ENCODE peak calls at places on chromosomes 3 and 15, in four cellular contexts. O is gastrocnemius medialis; M is activated CD8-positive, alpha-beta T cell treated with anti-CD3 and anti-CD28 coated beads for 36 hours; L is endothelial cell. D is an unnamed sample.

GRCh38 chr15:36924076-36924475 is 176.3 kb downstream of the MEIS2 start:
- DNase-seq in L (no peak), M (no peak), O (no peak), D (no peak)

GRCh38 chr3:129934234-129935123 is 40.0 kb upstream of the TRH start:
- DNase-seq in L (peak), M (peak), O (no peak), D (peak)

GRCh38 chr15:87597346-87598052 is 659.0 kb downstream of the NTRK3 start:
- DNase-seq in L (no peak), M (peak), O (no peak), D (peak)

GRCh38 chr15:42800731-42801474 is 64.0 kb upstream of the CDAN1 start:
- DNase-seq in M (peak), O (no peak), L (peak), D (no peak)

GRCh38 chr3:147392083-147392916 is 14.0 kb downstream of the ZIC4 start:
- DNase-seq in O (peak), L (peak), M (no peak), D (peak)

GRCh38 chr3:184011937-184012889 is 5.5 kb downstream of the ABCC5 start:
- DNase-seq in O (no peak), L (no peak), M (no peak), D (no peak)

GRCh38 chr3:129892857-129893615 is 475 bp downstream of the TMCC1 start:
- DNase-seq in M (peak), O (no peak), L (peak), D (peak)

GRCh38 chr3:39275052-39275451 is 4.8 kb downstream of the CX3CR1 start:
- DNase-seq in M (no peak), L (no peak), O (no peak), D (no peak)

GRCh38 chr15:76588811-76589747 is 252.5 kb downstream of the ISL2 start:
- DNase-seq in L (no peak), M (no peak), O (no peak), D (no peak)

GRCh38 chr3:142498397-142499180 is 50.8 kb upstream of the XRN1 start:
- DNase-seq in L (no peak), O (no peak), M (no peak), D (no peak)

GRCh38 chr3:128875556-128876120 is 3.8 kb upstream of the ACAD9 start:
- DNase-seq in L (peak), O (peak), M (peak), D (no peak)

GRCh38 chr3:123605789-123606234 is 21.0 kb upstream of the HACD2 start:
- DNase-seq in L (no peak), O (no peak), M (no peak), D (no peak)

GRCh38 chr3:71185733-71186455 is 397.6 kb downstream of the FOXP1 start:
- DNase-seq in M (peak), L (no peak), O (no peak), D (peak)

GRCh38 chr3:16392733-16393132 is 120.8 kb downstream of the RFTN1 start:
- DNase-seq in O (no peak), L (no peak), M (no peak), D (peak)

GRCh38 chr3:10917176-10917575 is 75.4 kb upstream of the SLC6A1 start:
- DNase-seq in L (no peak), O (no peak), M (no peak), D (peak)

GRCh38 chr3:66617351-66617750 is 116.5 kb upstream of the LRIG1 start:
- DNase-seq in L (no peak), O (no peak), M (no peak), D (no peak)

GRCh38 chr3:153038779-153039178 is 123.2 kb upstream of the RAP2B start:
- DNase-seq in L (no peak), M (no peak), O (no peak), D (no peak)

GRCh38 chr15:59438891-59439290 is 905 bp downstream of the FAM81A start:
- DNase-seq in M (no peak), L (no peak), O (no peak), D (peak)

GRCh38 chr15:101242160-101242998 is 9.5 kb downstream of the CHSY1 start:
- DNase-seq in L (no peak), M (peak), O (no peak), D (peak)

GRCh38 chr3:67082533-67083024 is 84.5 kb downstream of the KBTBD8 start:
- DNase-seq in O (no peak), M (no peak), L (no peak), D (no peak)

GRCh38 chr3:163785693-163786092 is 1292.6 kb downstream of the SI start:
- DNase-seq in L (peak), M (no peak), O (no peak), D (no peak)

GRCh38 chr15:58463815-58464697 is 32.3 kb downstream of the LIPC start:
- DNase-seq in O (no peak), L (no peak), M (no peak), D (no peak)

GRCh38 chr15:100758554-100758953 is 121.1 kb upstream of the ALDH1A3 start:
- DNase-seq in L (no peak), M (no peak), O (no peak), D (no peak)

GRCh38 chr3:16460273-16460672 is 53.2 kb downstream of the RFTN1 start:
- DNase-seq in L (no peak), M (no peak), O (no peak), D (no peak)

GRCh38 chr3:28328188-28329151 is 20.1 kb upstream of the ZCWPW2 start:
- DNase-seq in O (no peak), L (no peak), M (no peak), D (peak)

GRCh38 chr3:88149516-88150362 is at the start of gene C3orf38:
- DNase-seq in M (peak), L (peak), O (peak), D (peak)
- TF ChIP-seq CTCF in M (no peak), L (no peak), O (no peak), D (no peak)

GRCh38 chr3:50227390-50228183 is 8.4 kb upstream of the GNAI2 start:
- DNase-seq in O (peak), M (peak), L (peak), D (peak)
- TF ChIP-seq CTCF in O (peak), M (peak), L (peak), D (peak)

DNA sequence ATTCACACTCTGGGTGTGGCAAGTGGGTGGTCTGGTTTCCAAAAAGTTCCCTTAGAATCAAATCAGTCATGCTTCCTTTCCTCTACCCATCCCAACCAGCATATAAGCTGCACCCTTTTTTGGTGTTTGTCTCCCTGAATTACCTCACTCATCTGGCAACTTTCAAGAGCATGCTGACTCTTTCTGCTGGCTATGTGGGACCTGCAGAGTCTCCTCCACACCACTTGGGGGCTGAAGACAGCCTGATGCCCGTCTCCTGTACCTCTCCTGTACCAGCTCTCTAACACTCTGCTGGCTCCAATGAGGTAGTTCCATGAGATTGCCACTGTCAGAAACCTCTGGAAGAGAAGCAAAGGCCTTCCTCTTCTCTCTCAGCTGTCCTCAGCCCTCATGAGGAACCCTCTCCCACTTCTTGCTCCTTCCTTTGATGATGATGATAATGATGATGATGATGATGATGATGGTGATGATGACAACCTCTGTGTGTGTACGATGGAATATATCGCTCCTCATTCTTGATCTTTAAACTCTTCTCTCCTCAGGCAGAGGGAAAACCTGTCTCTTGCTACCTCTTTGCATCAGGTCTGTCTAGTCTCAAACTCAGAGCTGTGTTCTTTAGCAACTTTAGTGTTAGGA is 257.4 kb downstream of the ZNF621 start:
- DNase-seq in L (no peak), M (peak), O (no peak), D (no peak)
- TF ChIP-seq CTCF in L (no peak), M (no peak), O (no peak), D (no peak)

GRCh38 chr3:4493931-4494806 is 1.0 kb downstream of the ITPR1 start:
- DNase-seq in O (no peak), M (peak), L (peak), D (peak)

GRCh38 chr3:4494807-4495200 is 1.7 kb downstream of the ITPR1 start:
- DNase-seq in O (no peak), M (no peak), L (no peak), D (no peak)

GRCh38 chr3:4491873-4492239 is 1.3 kb upstream of the ITPR1 start:
- DNase-seq in O (no peak), M (no peak), L (no peak), D (no peak)

GRCh38 chr3:4492240-4493007 is 724 bp upstream of the ITPR1 start:
- DNase-seq in M (peak), O (peak), L (peak), D (peak)

GRCh38 chr3:4493008-4493930 is at the start of gene ITPR1:
- DNase-seq in O (peak), M (peak), L (peak), D (peak)
- TF ChIP-seq CTCF in O (no peak), M (no peak), L (no peak), D (no peak)

GRCh38 chr3:94525039-94525438 is 462.2 kb downstream of the NSUN3 start:
- DNase-seq in L (no peak), M (no peak), O (no peak), D (peak)

GRCh38 chr3:94520364-94520763 is 457.5 kb downstream of the NSUN3 start:
- DNase-seq in O (no peak), L (no peak), M (no peak), D (no peak)

GRCh38 chr3:94524102-94524922 is 461.5 kb downstream of the NSUN3 start:
- DNase-seq in L (no peak), O (no peak), M (no peak), D (no peak)

DNA sequence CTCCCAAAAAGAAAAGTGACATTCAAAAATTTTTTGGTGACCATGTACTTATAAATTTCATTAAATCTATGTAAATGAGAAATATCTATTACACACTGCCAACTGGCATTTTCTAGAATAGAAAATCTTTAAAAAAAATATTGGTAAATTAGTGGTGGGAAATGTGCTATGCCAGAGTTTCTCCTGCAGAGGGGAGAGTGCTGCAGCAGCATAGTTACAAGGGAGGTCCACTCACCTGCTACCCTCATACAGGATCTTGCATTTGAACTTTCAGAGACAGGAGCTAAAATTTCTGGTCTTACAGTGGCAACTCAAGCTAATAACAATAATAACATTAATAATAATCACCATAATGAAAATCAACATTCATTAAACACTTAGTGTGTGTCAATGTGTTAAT is 459.6 kb downstream of the NSUN3 start:
- DNase-seq in L (no peak), M (no peak), O (no peak), D (no peak)
- TF ChIP-seq CTCF in L (peak), M (no peak), O (no peak), D (peak)

DNA sequence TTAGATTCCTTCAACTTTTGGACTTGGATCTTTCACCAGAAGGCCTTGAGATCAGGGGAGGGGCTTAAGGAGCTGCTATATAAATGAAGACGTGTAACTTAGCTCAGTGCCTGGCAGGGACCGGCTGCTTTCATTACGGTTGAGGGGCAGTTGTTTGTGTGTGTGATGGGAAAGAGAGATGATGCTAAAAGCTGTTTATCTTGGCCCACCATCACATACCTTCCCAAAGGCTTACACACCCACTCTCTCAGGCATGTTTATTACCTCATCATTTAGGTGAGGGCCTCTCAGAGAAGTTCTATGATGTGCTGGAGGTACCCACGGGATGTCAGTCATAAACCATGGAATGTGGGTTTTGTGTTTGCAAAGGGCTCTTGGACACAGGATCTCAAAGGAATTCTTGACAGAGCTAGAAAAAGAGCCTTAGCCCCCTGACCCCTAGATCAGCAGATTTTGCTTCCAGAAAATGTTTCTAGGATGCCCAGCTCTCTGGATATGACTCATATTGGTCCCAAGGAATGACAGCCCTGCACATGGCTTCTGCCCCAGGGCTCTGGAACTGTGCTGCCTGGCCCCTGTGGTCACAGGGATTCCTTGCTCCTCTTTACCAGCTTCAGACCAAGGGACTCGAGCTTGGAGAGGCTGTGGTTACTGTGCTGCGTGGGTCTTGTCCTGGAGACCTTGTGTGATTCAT is 15.9 kb upstream of the SMAD3 start:
- DNase-seq in L (no peak), M (no peak), O (no peak), D (peak)
- TF ChIP-seq CTCF in L (no peak), M (no peak), O (no peak), D (no peak)

DNA sequence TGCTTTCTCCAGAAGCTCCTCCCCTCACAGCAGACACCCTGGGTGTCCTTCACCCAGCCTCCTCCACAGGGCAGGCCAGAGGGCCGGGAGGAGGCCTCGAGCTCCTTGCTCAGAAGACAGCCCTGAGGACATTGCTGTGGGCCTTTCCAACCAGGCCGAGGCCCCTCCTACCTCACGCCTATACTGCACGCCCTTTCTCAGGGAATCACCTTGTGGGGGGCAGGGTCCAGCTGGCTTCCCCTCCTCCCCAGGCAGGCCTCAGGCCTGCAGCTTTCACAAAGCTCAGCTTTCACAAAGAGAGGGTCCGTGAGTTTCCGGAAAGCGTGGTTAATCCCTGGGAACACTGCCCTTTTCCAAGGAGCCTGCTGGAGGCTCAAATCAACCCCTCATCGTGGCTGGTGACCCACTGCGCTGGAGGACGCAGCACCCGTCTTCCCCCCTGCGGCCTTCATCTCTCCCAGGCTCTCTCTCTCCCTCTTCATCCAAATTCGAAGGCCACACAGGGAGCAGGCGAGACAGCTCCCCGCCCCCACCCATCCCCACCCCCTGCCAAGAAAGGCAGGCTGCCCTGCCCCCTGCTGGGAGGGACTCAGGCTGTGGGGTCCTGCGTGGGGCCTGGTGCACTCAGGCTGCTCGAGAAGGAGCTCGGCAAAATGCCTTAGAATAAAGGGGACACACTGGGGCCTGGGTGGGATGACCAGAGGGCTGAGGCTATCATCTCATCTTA is 79.4 kb downstream of the OCA2 start:
- DNase-seq in L (peak), M (no peak), O (no peak), D (no peak)
- TF ChIP-seq CTCF in L (no peak), M (no peak), O (no peak), D (no peak)

GRCh38 chr3:187983484-187984124 is 170.4 kb upstream of the LPP start:
- DNase-seq in O (peak), M (no peak), L (no peak), D (no peak)

GRCh38 chr3:187985636-187986035 is 168.3 kb upstream of the LPP start:
- DNase-seq in M (no peak), L (no peak), O (no peak), D (no peak)

GRCh38 chr3:187978433-187979011 is 175.4 kb upstream of the LPP start:
- DNase-seq in O (no peak), M (no peak), L (no peak), D (no peak)

GRCh38 chr3:187979543-187979942 is 174.4 kb upstream of the LPP start:
- DNase-seq in L (no peak), M (peak), O (no peak), D (no peak)

GRCh38 chr3:187982149-187982548 is 171.8 kb upstream of the LPP start:
- DNase-seq in M (no peak), L (no peak), O (no peak), D (no peak)
- TF ChIP-seq CTCF in M (no peak), L (no peak), O (no peak), D (no peak)